ENCODE peak calls at places on chromosomes 16 and 17, in five cellular contexts. U, Z, S, F and J are unnamed samples.

GRCh38 chr16:84059946-84060901 is 17.6 kb upstream of the SLC38A8 start:
- DNase-seq in U (no peak), Z (no peak), S (no peak), F (no peak), J (no peak)

GRCh38 chr16:10502766-10503165 is 77.6 kb downstream of the EMP2 start:
- DNase-seq in U (no peak), Z (no peak), S (no peak), F (no peak), J (no peak)

GRCh38 chr17:80967404-80967872 is 24.2 kb upstream of the CHMP6 start:
- DNase-seq in U (no peak), Z (no peak), S (no peak), F (no peak), J (no peak)

GRCh38 chr17:68835061-68835460 is 120.1 kb downstream of the ABCA8 start:
- DNase-seq in U (no peak), Z (no peak), S (no peak), F (no peak), J (no peak)

GRCh38 chr17:41683441-41684007 is 5.2 kb upstream of the EIF1 start:
- DNase-seq in U (no peak), Z (no peak), S (no peak), F (no peak), J (no peak)

GRCh38 chr17:50861822-50862528 is 4.2 kb downstream of the TOB1 start:
- DNase-seq in U (no peak), Z (no peak), S (no peak), F (no peak), J (no peak)

GRCh38 chr16:85959686-85960085 is 60.7 kb downstream of the IRF8 start:
- DNase-seq in U (no peak), Z (no peak), S (no peak), F (no peak), J (no peak)

GRCh38 chr16:80806957-80807356 is 2.6 kb upstream of the CDYL2 start:
- DNase-seq in U (no peak), Z (peak), S (no peak), F (no peak), J (no peak)

GRCh38 chr17:57751971-57752905 is 7.1 kb upstream of the CCDC182 start:
- DNase-seq in U (no peak), Z (no peak), S (no peak), F (no peak), J (no peak)

GRCh38 chr17:38598536-38598935 is 7.2 kb downstream of the SRCIN1 start:
- DNase-seq in U (no peak), Z (peak), S (no peak), F (peak), J (peak)

GRCh38 chr17:36944488-36945040 is 4.2 kb upstream of the AATF start:
- DNase-seq in U (no peak), Z (no peak), S (no peak), F (no peak), J (no peak)

GRCh38 chr17:40314557-40314953 is 5.6 kb downstream of the RARA start:
- DNase-seq in U (peak), Z (peak), S (peak), F (peak), J (peak)

GRCh38 chr17:34110315-34110714 is 144.8 kb upstream of the CCL2 start:
- DNase-seq in U (no peak), Z (no peak), S (no peak), F (no peak), J (no peak)

GRCh38 chr16:65666132-65666869 is 544.4 kb upstream of the CDH11 start:
- DNase-seq in U (no peak), Z (no peak), S (no peak), F (peak), J (no peak)

GRCh38 chr16:50414152-50414551 is 45.4 kb upstream of the BRD7 start:
- DNase-seq in U (no peak), Z (no peak), S (no peak), F (no peak), J (no peak)

GRCh38 chr17:67476787-67477335 is 99.8 kb downstream of the PITPNC1 start:
- DNase-seq in U (no peak), Z (no peak), S (no peak), F (no peak), J (no peak)

GRCh38 chr16:88561485-88562369 is 8.5 kb upstream of the ZC3H18 start:
- DNase-seq in U (no peak), Z (peak), S (no peak), F (peak), J (peak)

GRCh38 chr17:73340093-73340596 is 28.3 kb upstream of the CDC42EP4 start:
- DNase-seq in U (no peak), Z (peak), S (no peak), F (no peak), J (no peak)

GRCh38 chr16:81492965-81493754 is 48.6 kb downstream of the CMIP start:
- DNase-seq in U (no peak), Z (no peak), S (no peak), F (peak), J (no peak)

GRCh38 chr17:80443916-80444708 is 29.1 kb downstream of the ENDOV start:
- DNase-seq in U (no peak), Z (no peak), S (no peak), F (no peak), J (no peak)

GRCh38 chr16:88649924-88650748 is 717 bp downstream of the CYBA start:
- DNase-seq in U (no peak), Z (no peak), S (no peak), F (no peak), J (no peak)

GRCh38 chr16:27973678-27974077 is 89.8 kb downstream of the GSG1L start:
- DNase-seq in U (no peak), Z (no peak), S (no peak), F (no peak), J (no peak)

GRCh38 chr17:3718251-3718650 is 5.5 kb upstream of the HASPIN start:
- DNase-seq in U (no peak), Z (no peak), S (no peak), F (no peak), J (no peak)

GRCh38 chr17:49715717-49716279 is 8.0 kb upstream of the SLC35B1 start:
- DNase-seq in U (no peak), Z (no peak), S (no peak), F (no peak), J (no peak)

GRCh38 chr17:57662644-57663308 is 82.3 kb downstream of the CCDC182 start:
- DNase-seq in U (peak), Z (peak), S (peak), F (peak), J (peak)

GRCh38 chr16:66250686-66251405 is 115.6 kb upstream of the CDH5 start:
- DNase-seq in U (peak), Z (no peak), S (peak), F (peak), J (peak)

GRCh38 chr16:47949276-47949675 is 206.5 kb downstream of the ABCC12 start:
- DNase-seq in U (no peak), Z (no peak), S (no peak), F (no peak), J (no peak)

GRCh38 chr16:53080345-53081031 is 25.7 kb downstream of the CHD9 start:
- DNase-seq in U (peak), Z (peak), S (no peak), F (peak), J (peak)

GRCh38 chr17:19004601-19005441 is at the start of gene FAM83G:
- DNase-seq in U (peak), Z (peak), S (peak), F (peak), J (peak)

GRCh38 chr16:85202631-85203461 is 90.6 kb upstream of the CIBAR2 start:
- DNase-seq in U (no peak), Z (no peak), S (no peak), F (no peak), J (peak)

GRCh38 chr17:22506861-22507260 is 814.5 kb downstream of the KCNJ18 start:
- DNase-seq in U (no peak), Z (no peak), S (no peak), F (no peak), J (no peak)

GRCh38 chr16:64900029-64900428 is 221.8 kb downstream of the CDH11 start:
- DNase-seq in U (no peak), Z (no peak), S (no peak), F (no peak), J (no peak)

GRCh38 chr16:87042551-87043272 is 274.5 kb downstream of the C16orf95 start:
- DNase-seq in U (no peak), Z (no peak), S (no peak), F (no peak), J (no peak)
- TF ChIP-seq CTCF in U (no peak), Z (no peak), S (no peak), F (no peak), J (no peak)

GRCh38 chr16:70381604-70382342 is 35.1 kb downstream of the DDX19A start:
- DNase-seq in U (peak), Z (no peak), S (no peak), F (no peak), J (no peak)
- TF ChIP-seq POLR2A in U (no peak), Z (peak), S (peak), F (no peak), J (no peak)

GRCh38 chr16:30977502-30977901 is 7.5 kb upstream of the HSD3B7 start:
- DNase-seq in U (no peak), Z (peak), S (no peak), F (no peak), J (no peak)
- TF ChIP-seq CTCF in U (no peak), Z (peak), S (no peak), F (no peak), J (no peak)

GRCh38 chr17:76709077-76709950 is 1.5 kb downstream of the MXRA7 start:
- DNase-seq in U (peak), Z (peak), S (no peak), F (peak), J (peak)
- TF ChIP-seq POLR2A in U (peak), Z (peak), S (no peak), F (no peak), J (peak)

GRCh38 chr16:73447850-73448249 is 399.9 kb upstream of the ZFHX3 start:
- DNase-seq in U (no peak), Z (no peak), S (no peak), F (no peak), J (no peak)
- TF ChIP-seq CTCF in U (no peak), Z (no peak), S (no peak), F (no peak), J (no peak)